ENCODE peak calls at places on chromosome 10, in four cellular contexts. F is K562, O is A549, R is H1. A is an unnamed sample.

GRCh38 chr10:97648557-97649404 is 8.3 kb downstream of the PI4K2A start:
- DNase-seq in F (peak), O (peak), R (no peak), A (peak)

GRCh38 chr10:2012209-2012608 is 274.9 kb upstream of the ADARB2 start:
- DNase-seq in F (no peak), O (no peak), R (no peak), A (no peak)

GRCh38 chr10:98255146-98255877 is 12.7 kb downstream of the LOXL4 start:
- DNase-seq in F (no peak), O (no peak), R (no peak), A (no peak)

GRCh38 chr10:114427124-114427852 is 23.0 kb upstream of the AFAP1L2 start:
- DNase-seq in F (no peak), O (no peak), R (no peak), A (no peak)

GRCh38 chr10:59177031-59177861 is 803 bp downstream of the PHYHIPL start:
- DNase-seq in F (no peak), O (peak), R (no peak), A (peak)

GRCh38 chr10:114766470-114766869 is 55.1 kb upstream of the FHIP2A start:
- DNase-seq in F (no peak), O (no peak), R (no peak), A (no peak)

GRCh38 chr10:75630746-75631145 is 199.3 kb downstream of the LRMDA start:
- DNase-seq in F (no peak), O (no peak), R (no peak), A (peak)

GRCh38 chr10:82358486-82359097 is 483.6 kb downstream of the NRG3 start:
- DNase-seq in F (no peak), O (no peak), R (no peak), A (no peak)

GRCh38 chr10:103181244-103181643 is 11.8 kb downstream of the NT5C2 start:
- DNase-seq in F (no peak), O (no peak), R (no peak), A (no peak)

GRCh38 chr10:123798856-123799255 is 92.8 kb downstream of the CPXM2 start:
- DNase-seq in F (no peak), O (no peak), R (no peak), A (no peak)

GRCh38 chr10:86306628-86307278 is 59.8 kb downstream of the GRID1 start:
- DNase-seq in F (peak), O (no peak), R (no peak), A (peak)

GRCh38 chr10:69751216-69751615 is 50.5 kb upstream of the COL13A1 start:
- DNase-seq in F (no peak), O (no peak), R (no peak), A (no peak)

GRCh38 chr10:110664483-110665420 is 20.6 kb downstream of the RBM20 start:
- DNase-seq in F (no peak), O (peak), R (no peak), A (peak)

GRCh38 chr10:12597800-12598750 is 248.7 kb downstream of the CAMK1D start:
- DNase-seq in F (no peak), O (no peak), R (no peak), A (no peak)

GRCh38 chr10:105769248-105770184 is 1128.4 kb downstream of the SORCS3 start:
- DNase-seq in F (no peak), O (no peak), R (no peak), A (no peak)

GRCh38 chr10:70558871-70559810 is 43.4 kb downstream of the PRF1 start:
- DNase-seq in F (peak), O (peak), R (no peak), A (peak)

GRCh38 chr10:17454181-17454800 is at the start of gene ST8SIA6:
- DNase-seq in F (peak), O (peak), R (no peak), A (no peak)

GRCh38 chr10:115049957-115050356 is 43.2 kb upstream of the ATRNL1 start:
- DNase-seq in F (no peak), O (no peak), R (no peak), A (peak)

GRCh38 chr10:116444527-116445142 is 17.0 kb downstream of the PNLIPRP3 start:
- DNase-seq in F (peak), O (peak), R (no peak), A (peak)

GRCh38 chr10:75035975-75036708 is 75.3 kb upstream of the SAMD8 start:
- DNase-seq in F (no peak), O (no peak), R (no peak), A (no peak)

GRCh38 chr10:37775612-37776011 is 81.8 kb downstream of the ZNF248 start:
- DNase-seq in F (no peak), O (no peak), R (no peak), A (no peak)

DNA sequence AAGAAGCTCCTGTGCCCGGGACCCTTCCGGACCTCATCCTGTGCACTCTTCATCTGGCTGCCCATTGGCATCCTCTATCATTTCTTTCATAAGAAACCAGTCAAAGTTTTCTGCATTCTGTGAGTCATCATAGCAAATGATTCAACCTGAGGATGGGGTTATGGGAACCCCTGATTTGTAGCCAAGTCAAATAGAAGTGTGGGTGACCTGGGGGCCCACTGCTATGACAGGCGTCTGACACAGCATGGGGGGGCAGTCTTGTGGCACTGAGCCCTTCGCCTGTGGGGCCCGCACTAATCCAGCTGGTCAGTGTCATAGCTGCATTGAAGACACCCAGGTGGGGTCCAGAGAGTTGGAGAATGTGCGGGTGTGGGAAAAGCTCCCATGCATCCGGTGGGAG is 230.4 kb downstream of the USP6NL start:
- DNase-seq in F (no peak), O (no peak), R (no peak), A (no peak)
- TF ChIP-seq RNF2 in F (no peak), O (no peak), R (no peak), A (no peak)

GRCh38 chr10:91798736-91799579 is 732 bp downstream of the TNKS2 start:
- DNase-seq in F (peak), O (peak), R (no peak), A (peak)
- TF ChIP-seq RNF2 in F (no peak), O (no peak), R (no peak), A (no peak)

GRCh38 chr10:11489591-11489990 is 121.9 kb downstream of the USP6NL start:
- DNase-seq in F (no peak), O (no peak), R (no peak), A (no peak)

GRCh38 chr10:11493646-11494045 is 117.8 kb downstream of the USP6NL start:
- DNase-seq in F (no peak), O (no peak), R (no peak), A (no peak)

GRCh38 chr10:11488126-11488525 is 123.3 kb downstream of the USP6NL start:
- DNase-seq in F (no peak), O (no peak), R (no peak), A (no peak)

DNA sequence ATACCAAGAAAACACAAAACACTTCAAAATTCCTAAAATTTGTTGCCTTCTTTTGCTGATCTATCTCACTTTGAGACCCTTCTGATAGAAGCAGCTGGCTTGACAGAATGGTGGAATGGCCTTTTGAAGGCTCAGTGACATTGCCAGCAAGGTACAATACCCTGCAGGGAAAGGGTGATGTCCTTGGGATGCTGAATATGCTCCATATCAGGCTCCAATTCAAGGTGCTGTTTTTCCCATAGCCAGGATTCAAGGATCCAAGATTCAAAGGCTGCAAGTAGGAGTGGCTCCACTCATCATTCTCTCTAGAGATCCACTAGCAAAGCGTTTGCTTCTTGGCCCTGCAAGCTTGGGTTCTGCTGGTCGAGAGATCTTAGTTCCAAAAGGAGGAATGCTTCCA is 120.4 kb downstream of the USP6NL start:
- DNase-seq in F (no peak), O (no peak), R (no peak), A (no peak)
- TF ChIP-seq RNF2 in F (no peak), O (no peak), R (no peak), A (no peak)

DNA sequence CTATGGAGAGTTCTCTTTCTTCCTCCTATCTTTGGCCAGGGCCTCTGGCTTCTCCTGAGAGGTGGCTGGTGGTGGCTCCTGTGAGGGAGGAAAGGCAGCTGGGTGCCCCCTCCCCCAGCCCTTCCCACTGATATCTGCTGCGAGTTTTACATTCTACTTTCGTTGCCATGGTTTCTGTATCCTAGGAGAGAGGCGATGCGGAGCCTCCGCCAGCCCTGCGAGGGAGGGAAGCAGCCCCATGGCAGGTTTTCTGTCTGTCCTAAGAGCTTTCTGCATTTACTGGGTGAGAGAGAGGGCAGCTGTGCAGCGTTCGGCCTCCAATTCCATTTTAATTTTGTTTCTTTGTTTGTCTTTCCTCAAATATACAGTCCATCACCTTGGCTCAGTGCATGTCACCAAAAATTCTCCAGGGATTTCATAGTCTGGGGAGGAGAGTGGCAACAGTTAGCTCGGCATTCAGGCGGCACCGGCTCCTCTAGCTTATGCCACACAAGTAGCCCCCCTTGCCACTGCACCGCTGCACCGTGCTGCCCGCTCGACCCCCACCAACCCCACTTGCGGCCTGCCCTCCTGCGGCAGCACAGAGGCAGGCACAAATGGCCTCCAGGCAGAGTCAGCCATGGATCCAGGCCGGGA is 20.4 kb downstream of the DNAJB12 start:
- DNase-seq in F (no peak), O (no peak), R (no peak), A (no peak)
- TF ChIP-seq RNF2 in F (no peak), O (no peak), R (no peak), A (no peak)

GRCh38 chr10:45354261-45354660 is 19.8 kb upstream of the ALOX5 start:
- DNase-seq in F (no peak), O (no peak), R (no peak), A (no peak)
- TF ChIP-seq RNF2 in F (no peak), O (no peak), R (no peak), A (no peak)

GRCh38 chr10:27540672-27541071 is 36.6 kb downstream of the RAB18 start:
- DNase-seq in F (no peak), O (no peak), R (no peak), A (no peak)

GRCh38 chr10:27542324-27542723 is 38.2 kb downstream of the RAB18 start:
- DNase-seq in F (no peak), O (no peak), R (no peak), A (no peak)

GRCh38 chr10:27547047-27547446 is 42.9 kb downstream of the RAB18 start:
- DNase-seq in F (no peak), O (no peak), R (no peak), A (no peak)

GRCh38 chr10:27541728-27542285 is 37.7 kb downstream of the RAB18 start:
- DNase-seq in F (no peak), O (no peak), R (no peak), A (no peak)

DNA sequence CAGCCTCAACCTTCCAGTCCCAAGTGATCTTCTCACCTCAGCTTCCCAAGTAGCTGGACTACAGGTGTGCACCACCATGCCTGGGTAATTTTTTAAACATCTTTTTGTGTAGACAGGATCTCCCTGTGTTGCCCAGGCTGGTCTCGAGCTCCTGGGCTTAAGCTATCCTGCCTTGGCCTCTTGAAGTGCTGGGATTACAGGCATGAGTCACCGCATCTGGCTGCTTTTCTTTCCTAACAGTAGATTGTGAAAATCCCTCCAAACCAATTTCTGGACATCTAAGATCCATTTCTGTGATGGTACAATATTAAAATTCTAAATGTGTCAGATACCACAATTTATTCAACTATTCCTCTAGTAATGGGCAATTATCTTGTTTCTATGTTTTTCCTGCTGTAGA is 38.7 kb downstream of the RAB18 start:
- DNase-seq in F (no peak), O (no peak), R (no peak), A (no peak)
- TF ChIP-seq RNF2 in F (no peak), O (no peak), R (no peak), A (no peak)

GRCh38 chr10:128875955-128876354 is 591.1 kb upstream of the MGMT start:
- DNase-seq in F (no peak), O (no peak), R (no peak), A (no peak)
- TF ChIP-seq RNF2 in F (no peak), O (no peak), R (no peak), A (no peak)

DNA sequence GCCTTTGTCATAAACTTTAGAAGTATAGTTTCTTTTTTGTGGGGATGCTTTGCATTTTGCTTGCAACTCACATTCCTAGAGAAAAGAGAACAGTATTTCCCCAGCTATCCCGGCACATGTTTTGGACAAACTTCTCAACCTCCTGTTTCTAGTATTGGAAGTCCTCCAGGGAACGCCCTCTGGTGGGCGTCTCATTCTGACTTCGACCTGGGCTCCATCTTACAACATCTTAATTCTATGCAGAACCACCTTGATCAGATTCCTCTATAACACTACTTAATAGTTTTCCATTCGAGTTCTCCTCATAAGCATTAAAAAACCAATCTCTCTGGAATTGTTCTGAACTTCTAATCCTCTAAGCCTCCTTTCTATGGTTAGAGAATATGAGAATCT is 139.5 kb upstream of the FZD8 start:
- DNase-seq in F (peak), O (peak), R (no peak), A (peak)
- TF ChIP-seq RNF2 in F (no peak), O (no peak), R (no peak), A (no peak)

A was measured in HepG2.